ENCODE peak calls at places on chromosomes 1 and 21, in ten cellular contexts. R is LHCN-M2; X is retina; P is fibroblast of mammary gland; V is psoas muscle; H is spleen; W is CD4-positive, CD25-positive, alpha-beta regulatory T cell; S is DMS79 treated with DMSO at 0.1 percent for 48 hours; N is iPS-NIHi11; C is NCI-H1105. M is an unnamed sample.

GRCh38 chr1:11067716-11068495 is 8.1 kb upstream of the SRM start:
- DNase-seq in R (no peak), X (no peak), P (no peak), V (no peak), H (peak; percentile 60), W (no peak), S (no peak), N (no peak), C (no peak), M (no peak)

GRCh38 chr1:180918519-180918918 is 5.8 kb downstream of the KIAA1614 start:
- DNase-seq in R (no peak), X (no peak), P (no peak), V (no peak), H (no peak), W (no peak), S (no peak), N (no peak), C (no peak), M (no peak)

GRCh38 chr21:46118871-46119564 is 21.1 kb downstream of the COL6A2 start:
- DNase-seq in R (no peak), X (no peak), P (peak; percentile 12), V (peak; percentile 12), H (peak; percentile 59), W (no peak), S (no peak), N (peak; percentile 20), C (no peak), M (peak; percentile 20)

GRCh38 chr1:53365405-53366063 is 37.7 kb upstream of the LRP8 start:
- DNase-seq in R (no peak), X (no peak), P (no peak), V (no peak), H (peak; percentile 64), W (no peak), S (peak; percentile 95), N (no peak), C (no peak), M (no peak)

GRCh38 chr1:37890378-37891014 is 31.1 kb upstream of the MTF1 start:
- DNase-seq in R (peak; percentile 50), X (no peak), P (peak; percentile 62), V (no peak), H (no peak), W (no peak), S (peak; percentile 35), N (peak; percentile 32), C (peak; percentile 9), M (no peak)

GRCh38 chr1:116834605-116835004 is 75.1 kb upstream of the PTGFRN start:
- DNase-seq in R (peak; percentile 34), X (peak; percentile 5), P (no peak), V (no peak), H (no peak), W (no peak), S (no peak), N (no peak), C (no peak), M (no peak)

GRCh38 chr1:31787786-31788137 is 23.6 kb upstream of the ADGRB2 start:
- DNase-seq in R (no peak), X (no peak), P (no peak), V (no peak), H (no peak), W (no peak), S (no peak), N (no peak), C (no peak), M (no peak)

GRCh38 chr1:81801834-81802531 is 1.2 kb downstream of the ADGRL2 start:
- DNase-seq in R (no peak), X (peak; percentile 82), P (peak; percentile 57), V (peak; percentile 23), H (no peak), W (no peak), S (peak; percentile 38), N (peak; percentile 31), C (peak; percentile 63), M (no peak)

GRCh38 chr1:186617860-186618780 is 62.1 kb downstream of the PTGS2 start:
- DNase-seq in R (no peak), X (no peak), P (peak; percentile 92), V (peak; percentile 27), H (peak; percentile 87), W (no peak), S (peak; percentile 4), N (no peak), C (peak; percentile 19), M (no peak)

GRCh38 chr1:202116287-202116686 is 6.4 kb upstream of the GPR37L1 start:
- DNase-seq in R (no peak), X (no peak), P (no peak), V (no peak), H (no peak), W (no peak), S (no peak), N (no peak), C (no peak), M (no peak)

GRCh38 chr1:169110691-169111447 is 4.4 kb downstream of the ATP1B1 start:
- DNase-seq in R (no peak), X (no peak), P (peak; percentile 22), V (no peak), H (no peak), W (no peak), S (no peak), N (no peak), C (no peak), M (no peak)

M was measured in omental fat pad.